ENCODE peak calls at places on chromosomes 5 and 9, in ten cellular contexts. Q is kidney tubule cell; P is endothelial cell; H is mucosa of gallbladder; Z is NAMALWA; X is AG08395; R is cardiac fibroblast; L is stimulated activated CD8-positive, alpha-beta memory T cell treated with anti-CD3 and anti-CD28 coated beads, Interleukin-15, amount 100 ng/mL, for 4 hours; I is activated naive CD4-positive, alpha-beta T cell; S is tibial artery. E is an unnamed sample.

GRCh38 chr9:87615547-87616148 is 110.3 kb upstream of the CTSL start:
- DNase-seq in Q (peak; percentile 79), P (no peak), H (no peak), Z (no peak), X (no peak), R (peak; percentile 17), L (no peak), I (no peak), S (no peak), E (no peak)

GRCh38 chr9:109641079-109641659 is 138.8 kb upstream of the PALM2AKAP2 start:
- DNase-seq in Q (no peak), P (no peak), H (no peak), Z (no peak), X (no peak), R (no peak), L (no peak), I (no peak), S (no peak), E (no peak)

GRCh38 chr5:95317687-95318086 is 32.8 kb upstream of the MCTP1 start:
- DNase-seq in Q (no peak), P (no peak), H (no peak), Z (no peak), X (no peak), R (no peak), L (no peak), I (no peak), S (no peak), E (no peak)

GRCh38 chr5:43771611-43772031 is 168.6 kb downstream of the NNT start:
- DNase-seq in Q (peak; percentile 11), P (no peak), H (no peak), Z (no peak), X (no peak), R (no peak), L (no peak), I (no peak), S (no peak), E (no peak)

GRCh38 chr9:107306308-107306707 is 23.2 kb downstream of the RAD23B start:
- DNase-seq in Q (no peak), P (no peak), H (no peak), Z (no peak), X (no peak), R (no peak), L (no peak), I (no peak), S (no peak), E (no peak)

GRCh38 chr9:99876190-99876589 is 30.3 kb upstream of the STX17 start:
- DNase-seq in Q (no peak), P (no peak), H (no peak), Z (peak; percentile 39), X (no peak), R (no peak), L (no peak), I (no peak), S (no peak), E (no peak)

GRCh38 chr9:602716-603115 is 238.8 kb upstream of the DMRT1 start:
- DNase-seq in Q (no peak), P (no peak), H (no peak), Z (no peak), X (no peak), R (no peak), L (no peak), I (no peak), S (no peak), E (no peak)

GRCh38 chr9:3894764-3895163 is 369.0 kb upstream of the RFX3 start:
- DNase-seq in Q (peak; percentile 23), P (no peak), H (no peak), Z (no peak), X (peak; percentile 39), R (peak; percentile 89), L (no peak), I (no peak), S (no peak), E (no peak)

GRCh38 chr9:84898188-84898587 is 228.7 kb downstream of the NTRK2 start:
- DNase-seq in Q (no peak), P (no peak), H (no peak), Z (no peak), X (no peak), R (no peak), L (no peak), I (no peak), S (no peak), E (no peak)

GRCh38 chr9:130426883-130427282 is 17.9 kb upstream of the ASS1 start:
- DNase-seq in Q (peak; percentile 87), P (no peak), H (no peak), Z (no peak), X (peak; percentile 85), R (peak; percentile 85), L (no peak), I (no peak), S (peak; percentile 50), E (no peak)

GRCh38 chr9:78397045-78397843 is 100.3 kb downstream of the PSAT1 start:
- DNase-seq in Q (no peak), P (no peak), H (no peak), Z (no peak), X (no peak), R (no peak), L (no peak), I (no peak), S (no peak), E (no peak)

GRCh38 chr5:41788800-41789395 is 81.3 kb downstream of the OXCT1 start:
- DNase-seq in Q (no peak), P (no peak), H (no peak), Z (no peak), X (no peak), R (peak; percentile 89), L (no peak), I (no peak), S (no peak), E (no peak)

GRCh38 chr9:81964216-81965171 is 21.2 kb downstream of the SPATA31D3 start:
- DNase-seq in Q (no peak), P (no peak), H (no peak), Z (no peak), X (peak; percentile 60), R (peak; percentile 19), L (no peak), I (no peak), S (no peak), E (no peak)

GRCh38 chr5:138792181-138792808 is 39.1 kb downstream of the CTNNA1 start:
- DNase-seq in Q (no peak), P (no peak), H (no peak), Z (no peak), X (no peak), R (no peak), L (no peak), I (no peak), S (no peak), E (no peak)

GRCh38 chr5:72498284-72498683 is 8.9 kb downstream of the ZNF366 start:
- DNase-seq in Q (peak; percentile 10), P (no peak), H (no peak), Z (no peak), X (peak; percentile 50), R (peak; percentile 73), L (no peak), I (no peak), S (no peak), E (no peak)

GRCh38 chr5:151254533-151254932 is 1.5 kb downstream of the GM2A start:
- DNase-seq in Q (no peak), P (no peak), H (no peak), Z (peak; percentile 26), X (no peak), R (no peak), L (no peak), I (no peak), S (no peak), E (no peak)

GRCh38 chr9:89878687-89879086 is 273.9 kb downstream of the GADD45G start:
- DNase-seq in Q (no peak), P (no peak), H (peak; percentile 27), Z (no peak), X (no peak), R (peak; percentile 1), L (no peak), I (no peak), S (peak; percentile 66), E (peak; percentile 21)

GRCh38 chr9:72262063-72262462 is 102.9 kb downstream of the ZFAND5 start:
- DNase-seq in Q (peak; percentile 60), P (no peak), H (no peak), Z (no peak), X (no peak), R (no peak), L (no peak), I (no peak), S (no peak), E (no peak)

GRCh38 chr9:99736291-99736690 is 85.4 kb upstream of the NR4A3 start:
- DNase-seq in Q (no peak), P (no peak), H (no peak), Z (no peak), X (no peak), R (peak; percentile 12), L (no peak), I (no peak), S (no peak), E (no peak)